ENCODE peak calls at places on chromosomes 1 and 21, in ten cellular contexts. C, A, Z, F, W, S, L, R, G and B are unnamed samples.

GRCh38 chr1:11610629-11611180 is 43.5 kb downstream of the FBXO2 start:
- ATAC-seq in C (no peak), A (no peak), Z (no peak), F (no peak), W (no peak), S (no peak), L (no peak), R (no peak), G (no peak), B (no peak)

GRCh38 chr1:115293899-115294298 is 44.1 kb downstream of the NGF start:
- ATAC-seq in C (no peak), A (no peak), Z (no peak), F (no peak), W (no peak), S (no peak), L (no peak), R (no peak), G (no peak), B (no peak)

GRCh38 chr1:229252228-229252984 is 18.5 kb upstream of the RAB4A start:
- ATAC-seq in C (peak; percentile 45), A (no peak), Z (no peak), F (no peak), W (no peak), S (no peak), L (no peak), R (no peak), G (no peak), B (no peak)

GRCh38 chr1:20689645-20690056 is 28.2 kb downstream of the KIF17 start:
- ATAC-seq in C (no peak), A (no peak), Z (no peak), F (no peak), W (no peak), S (no peak), L (no peak), R (no peak), G (no peak), B (no peak)

GRCh38 chr1:27054381-27054780 is 41.7 kb upstream of the TENT5B start:
- ATAC-seq in C (no peak), A (no peak), Z (no peak), F (no peak), W (no peak), S (no peak), L (no peak), R (no peak), G (no peak), B (no peak)

GRCh38 chr1:201719812-201720521 is 109.0 kb upstream of the IPO9 start:
- ATAC-seq in C (peak; percentile 51), A (peak; percentile 83), Z (no peak), F (no peak), W (peak; percentile 33), S (peak; percentile 65), L (peak; percentile 43), R (no peak), G (no peak), B (no peak)

GRCh38 chr1:109501644-109502367 is 7.7 kb downstream of the AMIGO1 start:
- ATAC-seq in C (no peak), A (no peak), Z (peak; percentile 19), F (peak; percentile 16), W (no peak), S (no peak), L (no peak), R (no peak), G (no peak), B (no peak)

GRCh38 chr1:41340655-41341364 is 20.4 kb upstream of the FOXO6 start:
- ATAC-seq in C (no peak), A (no peak), Z (no peak), F (no peak), W (no peak), S (peak; percentile 88), L (no peak), R (no peak), G (no peak), B (no peak)

GRCh38 chr21:34808569-34809204 is 139.9 kb downstream of the CLIC6 start:
- ATAC-seq in C (no peak), A (no peak), Z (no peak), F (no peak), W (no peak), S (no peak), L (no peak), R (peak; percentile 2), G (no peak), B (peak; percentile 3)

GRCh38 chr1:155002479-155003226 is at the start of gene ZBTB7B:
- ATAC-seq in C (peak; percentile 2), A (peak; percentile 6), Z (no peak), F (no peak), W (peak; percentile 17), S (no peak), L (peak; percentile 0), R (no peak), G (no peak), B (peak; percentile 1)

GRCh38 chr1:17561252-17561558 is 21.7 kb downstream of the ARHGEF10L start:
- ATAC-seq in C (peak; percentile 12), A (peak; percentile 75), Z (no peak), F (no peak), W (no peak), S (no peak), L (peak; percentile 46), R (no peak), G (no peak), B (no peak)

GRCh38 chr21:45018131-45019075 is 56.0 kb upstream of the ADARB1 start:
- ATAC-seq in C (peak; percentile 55), A (peak; percentile 43), Z (peak; percentile 41), F (no peak), W (no peak), S (no peak), L (no peak), R (peak; percentile 37), G (no peak), B (no peak)

GRCh38 chr1:164841723-164842465 is 282.9 kb downstream of the PBX1 start:
- ATAC-seq in C (peak; percentile 40), A (no peak), Z (no peak), F (no peak), W (no peak), S (peak; percentile 15), L (peak; percentile 6), R (no peak), G (no peak), B (no peak)

GRCh38 chr1:90989990-90990389 is 31.8 kb downstream of the ZNF644 start:
- ATAC-seq in C (no peak), A (no peak), Z (no peak), F (no peak), W (no peak), S (no peak), L (no peak), R (no peak), G (no peak), B (no peak)

GRCh38 chr1:42837742-42838141 is 8.7 kb upstream of the ZNF691 start:
- ATAC-seq in C (no peak), A (no peak), Z (no peak), F (no peak), W (no peak), S (no peak), L (no peak), R (no peak), G (no peak), B (no peak)

GRCh38 chr1:38690790-38691189 is 168.8 kb downstream of the RRAGC start:
- ATAC-seq in C (no peak), A (no peak), Z (no peak), F (no peak), W (no peak), S (no peak), L (no peak), R (peak; percentile 35), G (no peak), B (no peak)

GRCh38 chr1:208052135-208052534 is 141.2 kb upstream of the CD34 start:
- ATAC-seq in C (no peak), A (no peak), Z (no peak), F (no peak), W (no peak), S (no peak), L (no peak), R (no peak), G (no peak), B (no peak)

GRCh38 chr1:18316764-18317163 is 164.0 kb upstream of the KLHDC7A start:
- ATAC-seq in C (no peak), A (no peak), Z (no peak), F (no peak), W (no peak), S (no peak), L (no peak), R (no peak), G (no peak), B (no peak)

GRCh38 chr1:206847337-206847834 is 18.0 kb upstream of the IL20 start:
- ATAC-seq in C (no peak), A (no peak), Z (no peak), F (no peak), W (no peak), S (no peak), L (no peak), R (no peak), G (no peak), B (no peak)